ENCODE peak calls at places on chromosomes 6 and 20, in six cellular contexts. R is neural progenitor cell, P is GM23248, M is tibial nerve, X is small intestine, W is cardiac muscle cell. L is an unnamed sample.

GRCh38 chr6:108235121-108235520 is 25.7 kb downstream of the SNX3 start:
- DNase-seq in R (no peak), P (no peak), M (no peak), X (no peak), W (no peak), L (no peak)

GRCh38 chr6:46719099-46719498 is 16.1 kb downstream of the PLA2G7 start:
- DNase-seq in R (no peak), P (peak; percentile 48), M (no peak), X (peak; percentile 67), W (peak; percentile 10), L (no peak)

GRCh38 chr6:34115396-34116314 is 30.2 kb downstream of the GRM4 start:
- DNase-seq in R (peak; percentile 92), P (peak; percentile 37), M (no peak), X (no peak), W (peak; percentile 31), L (no peak)

GRCh38 chr6:167141667-167142432 is 15.9 kb downstream of the GPR31 start:
- DNase-seq in R (peak; percentile 76), P (peak; percentile 13), M (peak; percentile 14), X (peak; percentile 68), W (peak; percentile 47), L (peak; percentile 48)

GRCh38 chr6:22673474-22673873 is 104.1 kb downstream of the HDGFL1 start:
- DNase-seq in R (no peak), P (no peak), M (no peak), X (no peak), W (no peak), L (no peak)

GRCh38 chr6:53321701-53322100 is 27.0 kb downstream of the ELOVL5 start:
- DNase-seq in R (no peak), P (no peak), M (no peak), X (no peak), W (no peak), L (no peak)

GRCh38 chr6:13485923-13486557 is 1.4 kb downstream of the GFOD1 start:
- DNase-seq in R (peak; percentile 61), P (peak; percentile 64), M (no peak), X (peak; percentile 32), W (peak; percentile 50), L (no peak)

GRCh38 chr20:45323731-45324130 is 15.6 kb upstream of the MATN4 start:
- DNase-seq in R (no peak), P (peak; percentile 68), M (no peak), X (no peak), W (no peak), L (no peak)

GRCh38 chr20:34880095-34880680 is 3.8 kb downstream of the ACSS2 start:
- DNase-seq in R (no peak), P (no peak), M (no peak), X (peak; percentile 77), W (no peak), L (no peak)

GRCh38 chr6:34358389-34358906 is 34.0 kb downstream of the NUDT3 start:
- DNase-seq in R (no peak), P (peak; percentile 51), M (no peak), X (no peak), W (peak; percentile 69), L (no peak)

GRCh38 chr20:44392776-44393607 is 37.5 kb downstream of the HNF4A start:
- DNase-seq in R (no peak), P (no peak), M (no peak), X (peak; percentile 93), W (no peak), L (no peak)

GRCh38 chr6:89843070-89843469 is 13.4 kb downstream of the CASP8AP2 start:
- DNase-seq in R (no peak), P (peak; percentile 67), M (no peak), X (no peak), W (peak; percentile 20), L (no peak)

GRCh38 chr20:6767536-6768227 is at the start of gene BMP2:
- DNase-seq in R (peak; percentile 87), P (peak; percentile 76), M (peak; percentile 12), X (peak; percentile 70), W (peak; percentile 79), L (no peak)

GRCh38 chr6:37792457-37793039 is 27.0 kb upstream of the ZFAND3 start:
- DNase-seq in R (no peak), P (peak; percentile 10), M (no peak), X (no peak), W (no peak), L (no peak)

GRCh38 chr6:73694711-73695411 is 1.1 kb upstream of the CD109 start:
- DNase-seq in R (no peak), P (peak; percentile 88), M (no peak), X (no peak), W (peak; percentile 50), L (no peak)

GRCh38 chr6:17281100-17281496 is at the start of gene RBM24:
- DNase-seq in R (peak; percentile 91), P (peak; percentile 89), M (peak; percentile 37), X (peak; percentile 55), W (peak; percentile 78), L (no peak)

GRCh38 chr20:13396036-13396435 is 175.0 kb downstream of the ISM1 start:
- DNase-seq in R (no peak), P (peak; percentile 53), M (no peak), X (no peak), W (no peak), L (no peak)
- H3K4me1 ChIP-seq in R (no peaks in the 10 kb centered on the region), P (peaks cover 34% of the 10 kb centered on the region), M (no peaks in the 10 kb centered on the region), X (no peaks in the 10 kb centered on the region), W (peaks cover 37% of the 10 kb centered on the region), L (no peaks in the 10 kb centered on the region)

GRCh38 chr6:131655951-131656350 is 18.8 kb downstream of the ENPP3 start:
- DNase-seq in R (no peak), P (no peak), M (no peak), X (no peak), W (no peak), L (no peak)
- H3K4me3 ChIP-seq in R (no peak overlapping the region), P (no peak overlapping the region), M (no peak overlapping the region), X (no peak overlapping the region), W (no peak overlapping the region), L (no peak overlapping the region)

GRCh38 chr20:61594198-61594597 is 342.1 kb downstream of the CDH4 start:
- DNase-seq in R (no peak), P (no peak), M (no peak), X (no peak), W (no peak), L (no peak)
- H3K9me3 ChIP-seq in R (no peaks in the 10 kb centered on the region), P (no peaks in the 10 kb centered on the region), M (no peaks in the 10 kb centered on the region), X (no peaks in the 10 kb centered on the region), W (no peaks in the 10 kb centered on the region), L (no peaks in the 10 kb centered on the region)

GRCh38 chr20:49983123-49983847 is 505 bp downstream of the SNAI1 start:
- DNase-seq in R (peak; percentile 53), P (no peak), M (no peak), X (no peak), W (no peak), L (no peak)

GRCh38 chr20:49984426-49985153 is 1.8 kb downstream of the SNAI1 start:
- DNase-seq in R (no peak), P (peak; percentile 33), M (no peak), X (no peak), W (no peak), L (no peak)

GRCh38 chr20:49985157-49985556 is 2.4 kb downstream of the SNAI1 start:
- DNase-seq in R (no peak), P (peak; percentile 47), M (no peak), X (no peak), W (no peak), L (no peak)

GRCh38 chr20:49982346-49983122 is at the start of gene SNAI1:
- DNase-seq in R (peak; percentile 96), P (peak; percentile 95), M (peak; percentile 45), X (peak; percentile 85), W (peak; percentile 89), L (no peak)

DNA sequence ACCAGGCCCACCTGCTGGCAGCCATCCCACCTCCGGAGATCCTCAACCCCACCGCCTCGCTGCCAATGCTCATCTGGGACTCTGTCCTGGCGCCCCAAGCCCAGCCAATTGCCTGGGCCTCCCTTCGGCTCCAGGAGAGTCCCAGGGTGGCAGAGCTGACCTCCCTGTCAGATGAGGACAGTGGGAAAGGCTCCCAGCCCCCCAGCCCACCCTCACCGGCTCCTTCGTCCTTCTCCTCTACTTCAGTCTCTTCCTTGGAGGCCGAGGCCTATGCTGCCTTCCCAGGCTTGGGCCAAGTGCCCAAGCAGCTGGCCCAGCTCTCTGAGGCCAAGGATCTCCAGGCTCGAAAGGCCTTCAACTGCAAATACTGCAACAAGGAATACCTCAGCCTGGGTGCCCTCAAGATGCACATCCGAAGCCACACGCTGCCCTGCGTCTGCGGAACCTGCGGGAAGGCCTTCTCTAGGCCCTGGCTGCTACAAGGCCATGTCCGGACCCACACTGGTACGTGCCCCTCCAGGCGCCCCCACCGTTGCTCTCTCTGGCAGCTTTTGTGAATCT is 1.1 kb downstream of the SNAI1 start:
- DNase-seq in R (no peak), P (peak; percentile 67), M (no peak), X (no peak), W (peak; percentile 68), L (no peak)
- H3K4me1 ChIP-seq in R (peaks cover 64% of the 10 kb centered on the region), P (peaks cover 48% of the 10 kb centered on the region), M (peaks cover 46% of the 10 kb centered on the region), X (peaks cover 7% of the 10 kb centered on the region), W (peaks cover 16% of the 10 kb centered on the region), L (peaks cover 4% of the 10 kb centered on the region)

DNA sequence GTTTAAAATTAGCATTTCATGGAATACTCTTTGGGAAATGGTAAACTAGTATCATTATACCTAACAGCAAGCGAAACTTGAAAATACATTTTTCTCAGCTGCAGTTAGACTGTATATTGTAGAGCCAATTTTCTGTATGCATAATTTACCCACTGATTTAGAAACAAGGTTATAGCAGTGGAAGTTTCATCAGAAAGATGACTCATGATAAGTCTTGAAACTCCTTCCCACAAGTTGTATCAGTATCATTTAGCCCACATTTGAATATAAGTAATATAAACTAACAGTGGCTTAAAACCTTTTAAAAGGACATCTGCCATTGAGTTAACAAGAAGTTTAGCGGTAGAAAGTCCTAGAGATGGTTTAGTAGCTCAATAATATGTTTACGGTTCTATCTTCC is 164.9 kb upstream of the BMP5 start:
- DNase-seq in R (no peak), P (peak; percentile 73), M (no peak), X (no peak), W (peak; percentile 77), L (no peak)
- H3K4me3 ChIP-seq in R (no peak overlapping the region), P (peak overlapping the region; percentile 22), M (no peak overlapping the region), X (no peak overlapping the region), W (no peak overlapping the region), L (no peak overlapping the region)

L was measured in iPS DF 6.9.